ENCODE peak calls at places on chromosomes 13 and 19, in four cellular contexts. E, K, Z and U are unnamed samples.

GRCh38 chr19:35380450-35381124 is 9.7 kb downstream of the GPR42 start:
- DNase-seq in E (peak), Z (no peak), K (peak), U (no peak)

GRCh38 chr13:48977973-48978372 is 2.3 kb downstream of the FNDC3A start:
- DNase-seq in Z (no peak), E (no peak), K (no peak), U (no peak)

GRCh38 chr19:38020331-38020730 is 113.3 kb downstream of the SIPA1L3 start:
- DNase-seq in E (no peak), Z (no peak), K (no peak), U (no peak)

GRCh38 chr13:102768914-102769313 is 4.7 kb downstream of the TEX30 start:
- DNase-seq in E (no peak), Z (no peak), K (no peak), U (no peak)

GRCh38 chr13:113404366-113404722 is 40.4 kb upstream of the GRTP1 start:
- DNase-seq in K (no peak), Z (no peak), E (no peak), U (no peak)

GRCh38 chr19:51689751-51690358 is 3.3 kb upstream of the SPACA6 start:
- DNase-seq in Z (no peak), K (peak), E (no peak), U (peak)

GRCh38 chr13:68727788-68728187 is 1379.8 kb upstream of the ATXN8OS start:
- DNase-seq in Z (no peak), K (no peak), E (no peak), U (no peak)

GRCh38 chr19:2561895-2562294 is 86.0 kb downstream of the GADD45B start:
- DNase-seq in Z (peak), E (no peak), K (no peak), U (no peak)

GRCh38 chr19:46748325-46749109 is 2.3 kb upstream of the STRN4 start:
- DNase-seq in E (peak), K (peak), Z (no peak), U (peak)

GRCh38 chr19:15265849-15266248 is 33.6 kb upstream of the EPHX3 start:
- DNase-seq in K (no peak), Z (no peak), E (no peak), U (no peak)

GRCh38 chr19:22144394-22144793 is 52.4 kb downstream of the ZNF676 start:
- DNase-seq in E (no peak), K (peak), Z (no peak), U (no peak)

GRCh38 chr19:51926784-51927741 is at the start of gene ZNF613:
- DNase-seq in K (peak), E (peak), Z (peak), U (peak)

GRCh38 chr19:45117167-45117594 is 24.2 kb downstream of the PPP1R37 start:
- DNase-seq in E (no peak), K (peak), Z (peak), U (no peak)

GRCh38 chr13:30978981-30979956 is 46.8 kb downstream of the TEX26 start:
- DNase-seq in Z (no peak), E (peak), K (peak), U (peak)

DNA sequence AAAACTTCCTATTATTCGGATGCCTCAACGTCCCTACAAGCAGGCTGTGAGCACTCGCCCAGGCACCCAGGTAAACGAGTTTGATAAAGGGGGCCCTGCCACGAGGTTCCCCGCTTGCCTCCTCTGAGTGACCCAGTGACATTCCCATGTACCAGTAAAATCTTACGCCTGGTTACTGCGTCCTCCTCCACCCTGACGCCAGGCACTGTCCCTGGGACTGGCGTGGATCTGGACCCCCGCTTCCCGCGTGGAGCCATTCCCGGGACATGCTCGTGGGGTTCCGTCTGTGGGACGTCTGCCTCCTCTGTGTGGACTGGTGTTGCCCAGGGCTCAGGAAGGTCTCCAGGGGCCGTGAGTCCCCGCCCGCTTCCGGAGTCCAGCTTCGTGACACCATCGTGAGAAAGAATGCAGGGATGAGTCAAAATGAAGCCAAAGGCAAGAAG is 407 bp upstream of the ZNF550 start:
- DNase-seq in K (no peak), Z (no peak), E (no peak), U (no peak)
- TF ChIP-seq BHLHE40 in K (no peak), Z (no peak), E (no peak), U (no peak)

DNA sequence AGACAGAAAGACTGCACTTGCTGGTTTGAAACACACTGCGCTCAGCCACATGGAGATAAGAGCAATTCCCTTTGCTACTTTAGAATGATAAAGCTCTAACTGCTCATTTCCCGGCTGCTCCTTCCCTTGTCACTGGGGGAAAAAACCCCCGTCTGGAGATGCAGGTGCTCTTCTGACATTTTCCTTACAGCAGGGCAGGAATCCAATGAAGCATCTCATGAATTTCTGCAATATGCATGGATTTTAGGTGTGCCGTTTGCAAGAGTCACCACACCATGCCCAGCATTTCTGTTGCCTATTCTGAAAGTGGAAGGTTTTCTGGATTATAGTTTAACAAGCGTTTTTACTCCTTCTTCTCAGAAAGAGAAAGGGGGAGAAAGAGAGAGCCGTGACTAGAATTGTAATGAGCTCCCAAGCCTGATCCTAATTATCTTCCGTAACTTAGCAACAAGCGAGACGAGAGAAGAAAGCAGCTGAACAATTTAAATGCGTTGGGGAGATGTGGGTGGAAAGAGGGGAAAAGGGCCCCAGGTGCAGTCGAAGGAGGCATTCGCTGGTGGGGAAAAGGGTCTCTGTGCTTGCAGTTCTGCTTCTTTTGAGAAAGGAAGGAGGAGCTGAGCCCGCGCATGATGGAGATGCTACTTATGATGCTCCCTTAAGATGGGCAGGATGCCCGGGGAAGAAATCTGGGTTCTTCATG is 76.6 kb upstream of the SPATA13 start:
- DNase-seq in K (no peak), Z (no peak), E (no peak), U (no peak)
- TF ChIP-seq SP1 in K (no peak), Z (no peak), E (no peak), U (no peak)

DNA sequence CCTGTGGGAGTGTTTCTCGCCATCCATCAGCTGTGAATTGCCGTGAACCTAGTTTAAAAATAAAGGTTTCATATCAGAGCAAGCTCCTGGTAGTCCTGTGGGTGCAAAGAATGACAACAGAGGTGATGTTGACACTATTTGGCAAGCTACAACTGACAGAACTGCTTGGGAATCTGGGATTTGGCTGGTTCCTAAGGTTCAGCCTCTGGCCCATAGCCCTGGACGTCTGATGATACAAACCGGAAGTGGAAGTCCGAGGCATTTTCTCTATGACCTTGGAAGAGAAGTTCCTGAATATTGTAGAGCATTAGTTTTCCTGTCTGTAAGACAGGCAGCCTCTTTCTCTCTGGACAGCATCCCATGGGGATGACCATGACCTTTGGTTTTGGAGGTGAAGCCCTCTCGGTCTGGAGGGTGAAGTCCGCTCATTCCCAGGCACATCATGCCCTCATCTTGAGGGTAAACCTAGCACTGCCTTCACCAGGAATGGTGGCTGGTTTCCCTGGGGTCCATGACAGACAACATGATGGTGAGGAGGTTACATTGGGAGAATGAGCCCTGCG is 29.1 kb downstream of the GATAD2A start:
- DNase-seq in K (no peak), E (no peak), Z (no peak), U (no peak)
- TF ChIP-seq BHLHE40 in K (no peak), E (no peak), Z (no peak), U (no peak)

DNA sequence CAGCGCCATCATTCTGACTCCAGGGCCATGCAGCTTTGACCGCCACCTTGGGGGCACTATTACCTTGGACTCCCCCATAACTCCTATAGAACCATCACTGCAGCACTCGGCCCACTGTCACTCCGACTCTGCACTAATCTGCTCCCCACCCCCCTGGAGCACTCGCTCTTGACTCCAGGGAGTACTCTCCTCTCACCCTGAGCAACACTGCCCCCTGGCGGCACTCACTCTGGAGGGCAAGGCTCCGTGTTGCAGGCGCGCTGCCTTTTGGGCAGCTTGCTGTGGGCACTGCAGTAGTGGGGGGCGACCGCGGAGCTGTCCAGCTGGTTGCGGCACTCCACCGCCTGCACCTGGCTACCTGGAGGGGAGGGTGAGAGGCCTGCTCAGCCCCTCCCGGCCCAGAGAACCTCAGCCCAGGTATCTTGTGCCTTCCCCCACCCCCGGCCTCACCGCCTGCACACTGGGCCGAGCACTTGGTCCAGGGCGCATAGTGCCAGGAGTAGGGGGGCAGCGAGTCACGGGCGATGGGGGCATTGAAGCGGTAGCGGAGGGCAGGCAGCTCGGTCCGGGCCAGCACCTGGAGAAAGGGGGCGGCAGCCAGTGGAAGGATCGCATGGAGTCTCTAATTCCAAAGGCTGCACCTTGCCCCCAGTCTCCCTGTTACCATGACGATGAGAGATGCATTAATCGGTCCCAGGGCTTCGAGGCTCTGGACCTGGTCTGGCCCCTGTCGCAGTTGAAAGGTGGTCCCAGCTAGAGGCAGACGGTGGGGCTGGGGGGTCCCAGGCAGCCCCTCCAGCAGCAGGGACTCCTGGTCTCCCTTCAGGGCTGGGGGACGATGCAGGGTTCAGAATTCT is 8.9 kb upstream of the MYO1F start:
- DNase-seq in K (peak), Z (no peak), E (peak), U (peak)
- TF ChIP-seq SP1 in K (no peak), Z (no peak), E (no peak), U (no peak)

GRCh38 chr13:78593652-78594494 is 9.5 kb downstream of the POU4F1 start:
- DNase-seq in K (no peak), E (no peak), Z (no peak), U (peak)

GRCh38 chr13:78587395-78587794 is 16.0 kb downstream of the POU4F1 start:
- DNase-seq in K (no peak), Z (no peak), E (no peak), U (no peak)

GRCh38 chr13:78586706-78587105 is 16.6 kb downstream of the POU4F1 start:
- DNase-seq in E (no peak), K (peak), Z (no peak), U (peak)

GRCh38 chr13:78593129-78593528 is 10.2 kb downstream of the POU4F1 start:
- DNase-seq in Z (no peak), K (no peak), E (no peak), U (no peak)

GRCh38 chr13:78589206-78589605 is 14.1 kb downstream of the POU4F1 start:
- DNase-seq in Z (no peak), K (peak), E (peak), U (peak)
- TF ChIP-seq BHLHE40 in Z (no peak), K (no peak), E (no peak), U (no peak)

DNA sequence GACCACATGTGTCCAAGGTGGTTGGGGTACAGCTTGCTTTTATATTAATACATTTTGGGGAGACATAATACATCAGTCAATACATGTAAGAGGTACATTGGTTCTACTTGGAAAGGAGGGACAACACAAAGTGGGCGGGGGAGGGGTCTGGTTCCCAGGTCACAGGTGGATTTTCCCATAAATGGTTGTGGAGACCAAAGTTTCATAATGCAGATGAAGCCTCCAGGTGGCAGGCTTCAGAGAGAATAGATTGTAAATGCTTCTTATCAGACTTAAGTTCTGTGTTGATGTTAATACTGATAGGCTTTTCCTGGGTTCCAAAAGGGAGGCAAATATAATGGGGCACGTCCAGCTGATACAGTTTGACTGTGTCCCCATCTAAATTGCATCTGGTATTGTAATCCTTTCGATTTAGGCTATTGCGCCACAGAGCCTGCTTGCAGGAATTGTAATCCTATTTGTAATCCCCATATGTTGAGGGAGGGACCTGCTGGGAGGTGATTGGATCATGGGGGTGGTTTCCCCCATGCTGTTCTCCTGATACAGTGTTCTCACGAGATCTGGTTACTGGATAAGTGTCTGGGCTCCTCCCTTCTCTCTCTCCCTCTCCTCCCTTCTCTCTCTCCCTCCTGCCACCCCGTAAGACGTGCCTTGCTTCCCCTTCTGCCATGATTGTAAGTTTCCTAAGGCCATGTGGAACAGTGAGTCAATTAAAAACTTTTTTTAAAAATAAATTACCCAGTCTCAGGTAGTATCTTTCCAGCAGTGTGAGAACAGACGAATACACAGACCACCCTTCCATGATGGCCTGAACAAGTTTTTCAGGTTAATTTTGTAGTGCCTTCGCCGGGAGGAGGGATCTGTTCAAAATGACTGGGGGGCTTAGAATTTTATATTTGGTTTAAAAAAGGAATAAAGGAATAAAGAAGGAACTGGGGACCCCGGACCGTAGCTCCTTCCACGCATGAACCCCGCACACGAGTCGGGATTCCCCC is 44.9 kb downstream of the ZNF823 start:
- DNase-seq in Z (no peak), K (peak), E (peak), U (peak)
- TF ChIP-seq SP1 in Z (no peak), K (no peak), E (no peak), U (no peak)

GRCh38 chr13:25732146-25732865 is 319.5 kb downstream of the SHISA2 start:
- DNase-seq in E (no peak), K (no peak), Z (no peak), U (no peak)

GRCh38 chr13:25731511-25731910 is 320.3 kb downstream of the SHISA2 start:
- DNase-seq in E (no peak), Z (no peak), K (no peak), U (no peak)

GRCh38 chr13:25731037-25731436 is 320.8 kb downstream of the SHISA2 start:
- DNase-seq in Z (no peak), K (no peak), E (no peak), U (no peak)

GRCh38 chr13:25733696-25734435 is 317.9 kb downstream of the SHISA2 start:
- DNase-seq in K (no peak), E (no peak), Z (no peak), U (no peak)

GRCh38 chr13:25733061-25733491 is 318.7 kb downstream of the SHISA2 start:
- DNase-seq in K (no peak), E (no peak), Z (no peak), U (no peak)
- TF ChIP-seq BHLHE40 in K (no peak), E (no peak), Z (no peak), U (no peak)

GRCh38 chr13:23639672-23640275 is 69.6 kb downstream of the TNFRSF19 start:
- DNase-seq in K (no peak), E (no peak), Z (no peak), U (no peak)
- TF ChIP-seq SP1 in K (no peak), E (no peak), Z (no peak), U (no peak)

DNA sequence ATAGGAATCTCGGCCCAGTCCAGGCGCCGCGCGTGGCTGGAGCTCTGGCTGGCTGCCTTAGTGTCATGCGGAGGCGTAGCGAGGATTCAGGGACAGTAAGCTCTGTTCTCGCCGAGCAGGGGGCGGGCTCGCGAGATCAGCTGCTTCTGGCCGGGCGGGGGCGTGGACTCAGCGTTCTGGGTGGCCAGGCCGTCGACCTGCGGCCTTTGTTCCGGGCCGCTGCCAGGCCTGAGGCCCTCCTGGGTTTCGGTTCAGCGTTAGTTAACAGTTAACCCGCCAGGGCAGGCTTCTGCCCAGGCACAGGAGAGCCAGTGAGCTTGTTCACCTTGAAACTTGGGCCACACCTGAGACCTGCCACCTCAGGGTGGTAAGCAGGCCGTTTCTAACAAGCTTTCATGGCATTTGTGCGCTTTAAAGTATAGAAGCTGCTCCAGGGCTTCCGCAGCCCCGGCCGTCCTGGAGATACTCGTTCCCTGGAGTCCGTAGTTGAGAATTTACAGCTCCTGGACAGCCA is 332.2 kb upstream of the SGCG start:
- DNase-seq in Z (no peak), E (peak), K (peak), U (no peak)
- TF ChIP-seq BHLHE40 in Z (no peak), E (no peak), K (no peak), U (no peak)

GRCh38 chr19:32558607-32559228 is 22.3 kb upstream of the PDCD5 start:
- DNase-seq in Z (no peak), E (no peak), K (no peak), U (no peak)

GRCh38 chr19:32550666-32551065 is 30.3 kb upstream of the PDCD5 start:
- DNase-seq in E (no peak), Z (no peak), K (no peak), U (no peak)

DNA sequence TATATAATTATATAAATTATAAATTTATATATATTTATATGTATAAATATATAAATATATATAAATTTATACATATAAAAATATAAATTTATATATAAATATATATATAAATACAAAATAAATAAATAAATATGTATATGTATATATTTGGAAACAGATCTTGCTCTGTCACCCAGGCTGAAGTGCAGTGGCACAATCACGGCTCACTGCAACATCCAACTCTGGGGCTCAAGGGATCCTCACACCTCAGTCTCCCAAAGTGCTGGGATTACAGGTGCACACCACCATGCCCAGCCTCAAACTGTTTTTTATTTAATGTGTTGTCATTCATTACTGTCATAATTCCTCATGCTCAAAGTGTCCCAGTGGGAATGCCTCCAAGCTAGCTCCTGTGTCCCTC is 25.2 kb upstream of the PDCD5 start:
- DNase-seq in K (no peak), Z (no peak), E (no peak), U (no peak)
- TF ChIP-seq SP1 in K (no peak), Z (no peak), E (no peak), U (no peak)